ENCODE peak calls at places on chromosomes 13 and 19, in five cellular contexts. N is WTC11; L is effector memory CD4-positive, alpha-beta T cell; K is activated T-helper 1 cell treated with anti-CD3 and anti-CD28 coated beads, Interleukin-2, amount 50 U/mL, for 16 hours; B is central memory CD4-positive, alpha-beta T cell. H is an unnamed sample.

GRCh38 chr19:38564981-38565685 is 52.6 kb downstream of the MAP4K1 start:
- DNase-seq in L (no peak), K (no peak), N (no peak), B (no peak), H (no peak)

GRCh38 chr19:15584541-15585115 is 30.4 kb upstream of the CYP4F8 start:
- DNase-seq in K (peak), B (peak), L (peak), N (peak), H (peak)

GRCh38 chr19:29965529-29965928 is 23.5 kb downstream of the URI1 start:
- DNase-seq in K (no peak), N (no peak), B (no peak), L (no peak), H (no peak)

GRCh38 chr13:38897521-38897920 is 93.1 kb downstream of the STOML3 start:
- DNase-seq in N (no peak), K (no peak), B (no peak), L (no peak), H (no peak)

GRCh38 chr19:664913-665443 is 2.0 kb upstream of the RNF126 start:
- DNase-seq in B (peak), N (peak), K (peak), L (peak), H (peak)

GRCh38 chr13:110485604-110486003 is 75.9 kb downstream of the RAB20 start:
- DNase-seq in B (no peak), N (peak), L (no peak), K (no peak), H (peak)

GRCh38 chr13:66543780-66544179 is 686.4 kb downstream of the PCDH9 start:
- DNase-seq in L (no peak), K (no peak), N (peak), B (no peak), H (no peak)

GRCh38 chr13:45299194-45299593 is 41.8 kb downstream of the TPT1 start:
- DNase-seq in N (no peak), B (no peak), L (no peak), K (no peak), H (no peak)

GRCh38 chr13:48533986-48534600 is 1.2 kb upstream of the RCBTB2 start:
- DNase-seq in B (no peak), N (no peak), L (no peak), K (no peak), H (no peak)

GRCh38 chr13:73767747-73768315 is 366.4 kb downstream of the KLF12 start:
- DNase-seq in L (peak), N (peak), B (peak), K (peak), H (no peak)

GRCh38 chr13:96417956-96418355 is 328.0 kb downstream of the HS6ST3 start:
- DNase-seq in K (no peak), B (no peak), N (no peak), L (no peak), H (no peak)

GRCh38 chr13:110418944-110419343 is 111.9 kb downstream of the COL4A2 start:
- DNase-seq in L (no peak), B (no peak), N (no peak), K (no peak), H (no peak)

GRCh38 chr19:39296906-39297305 is 699 bp downstream of the IFNL1 start:
- DNase-seq in B (no peak), K (no peak), N (no peak), L (no peak), H (no peak)

GRCh38 chr13:111639994-111640393 is 319.6 kb downstream of the TEX29 start:
- DNase-seq in K (no peak), L (no peak), N (no peak), B (no peak), H (no peak)

GRCh38 chr13:45715351-45715750 is 13.2 kb downstream of the CBY2 start:
- DNase-seq in N (no peak), K (no peak), B (no peak), L (no peak), H (no peak)

H was measured in nephron progenitor cell.